ENCODE peak calls at places on chromosomes 3 and 15, in seven cellular contexts. U is HepG2, N is IMR-90, Y is GM23248, G is H9, E is SK-N-SH, L is fibroblast of lung. T is an unnamed sample. For H4K20me1, H3K27me3 and H3K9me3, the result is how much of the 10 kb centered on the place peaks cover.

GRCh38 chr3:155029941-155030340 is 50.2 kb upstream of the MME start:
- DNase-seq in U (no peak), N (no peak), Y (no peak), G (no peak), E (no peak), L (no peak), T (no peak)

GRCh38 chr15:60212536-60212935 is 185.2 kb downstream of the ANXA2 start:
- DNase-seq in U (peak), N (no peak), Y (peak), G (peak), E (no peak), L (no peak), T (peak)

GRCh38 chr3:136751259-136752045 is 726 bp downstream of the STAG1 start:
- DNase-seq in U (peak), N (peak), Y (peak), G (peak), E (peak), L (peak), T (peak)

GRCh38 chr3:188437921-188438320 is 284.0 kb downstream of the LPP start:
- DNase-seq in U (no peak), N (peak), Y (peak), G (no peak), E (no peak), L (no peak), T (peak)

GRCh38 chr3:81592101-81592500 is 169.3 kb downstream of the GBE1 start:
- DNase-seq in U (no peak), N (peak), Y (peak), G (no peak), E (no peak), L (peak), T (peak)

GRCh38 chr3:147038456-147038855 is 367.9 kb downstream of the ZIC4 start:
- DNase-seq in U (no peak), N (no peak), Y (peak), G (no peak), E (no peak), L (no peak), T (no peak)

GRCh38 chr3:76610150-76610549 is 429.7 kb upstream of the ROBO2 start:
- DNase-seq in U (no peak), N (no peak), Y (no peak), G (no peak), E (no peak), L (no peak), T (no peak)

GRCh38 chr3:7682822-7683229 is 818.8 kb upstream of the LMCD1 start:
- DNase-seq in U (no peak), N (peak), Y (peak), G (no peak), E (no peak), L (peak), T (no peak)

GRCh38 chr3:102302020-102302419 is 132.8 kb upstream of the ZPLD1 start:
- DNase-seq in U (no peak), N (no peak), Y (no peak), G (no peak), E (no peak), L (peak), T (peak)

GRCh38 chr15:63858881-63859280 is 25.1 kb upstream of the HERC1 start:
- DNase-seq in U (no peak), N (peak), Y (peak), G (no peak), E (no peak), L (no peak), T (no peak)

GRCh38 chr15:101189341-101189679 is 62.5 kb downstream of the CHSY1 start:
- DNase-seq in U (no peak), N (no peak), Y (no peak), G (no peak), E (no peak), L (peak), T (no peak)
- H4K20me1 ChIP-seq in U (under half), N (under half), Y (under half), G (under half), E (half or more), L (under half), T (under half)

GRCh38 chr3:177345049-177345972 is 148.0 kb upstream of the TBL1XR1 start:
- DNase-seq in U (peak), N (peak), Y (peak), G (peak), E (peak), L (peak), T (peak)

GRCh38 chr3:177345973-177346503 is 148.8 kb upstream of the TBL1XR1 start:
- DNase-seq in U (no peak), N (no peak), Y (no peak), G (no peak), E (no peak), L (no peak), T (no peak)

GRCh38 chr3:177341766-177342165 is 144.5 kb upstream of the TBL1XR1 start:
- DNase-seq in U (no peak), N (no peak), Y (no peak), G (no peak), E (no peak), L (no peak), T (no peak)

GRCh38 chr3:177340243-177340830 is 143.1 kb upstream of the TBL1XR1 start:
- DNase-seq in U (no peak), N (no peak), Y (no peak), G (no peak), E (no peak), L (no peak), T (peak)

DNA sequence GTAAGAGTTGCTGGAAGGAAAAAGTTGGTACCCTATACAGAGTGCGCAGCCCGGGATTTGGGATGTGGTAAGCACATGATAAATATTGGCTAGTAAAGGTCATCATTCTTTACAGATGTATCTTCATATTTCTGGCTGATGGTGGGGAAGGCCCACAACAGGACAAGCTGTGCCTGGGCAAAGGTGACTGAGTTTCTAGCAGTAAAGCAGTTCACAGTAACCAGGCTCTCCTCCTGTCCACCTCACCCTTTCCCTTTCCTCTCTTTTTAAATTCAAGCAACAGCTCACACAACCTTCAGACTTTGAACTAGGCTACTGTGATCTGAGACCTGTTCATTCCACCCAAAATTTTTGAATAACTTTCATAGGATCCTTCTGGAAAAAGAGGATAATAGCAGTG is 145.8 kb upstream of the TBL1XR1 start:
- DNase-seq in U (no peak), N (no peak), Y (no peak), G (no peak), E (no peak), L (no peak), T (no peak)
- H3K27me3 ChIP-seq in U (under half), N (under half), Y (under half), G (under half), E (under half), L (under half), T (under half)

DNA sequence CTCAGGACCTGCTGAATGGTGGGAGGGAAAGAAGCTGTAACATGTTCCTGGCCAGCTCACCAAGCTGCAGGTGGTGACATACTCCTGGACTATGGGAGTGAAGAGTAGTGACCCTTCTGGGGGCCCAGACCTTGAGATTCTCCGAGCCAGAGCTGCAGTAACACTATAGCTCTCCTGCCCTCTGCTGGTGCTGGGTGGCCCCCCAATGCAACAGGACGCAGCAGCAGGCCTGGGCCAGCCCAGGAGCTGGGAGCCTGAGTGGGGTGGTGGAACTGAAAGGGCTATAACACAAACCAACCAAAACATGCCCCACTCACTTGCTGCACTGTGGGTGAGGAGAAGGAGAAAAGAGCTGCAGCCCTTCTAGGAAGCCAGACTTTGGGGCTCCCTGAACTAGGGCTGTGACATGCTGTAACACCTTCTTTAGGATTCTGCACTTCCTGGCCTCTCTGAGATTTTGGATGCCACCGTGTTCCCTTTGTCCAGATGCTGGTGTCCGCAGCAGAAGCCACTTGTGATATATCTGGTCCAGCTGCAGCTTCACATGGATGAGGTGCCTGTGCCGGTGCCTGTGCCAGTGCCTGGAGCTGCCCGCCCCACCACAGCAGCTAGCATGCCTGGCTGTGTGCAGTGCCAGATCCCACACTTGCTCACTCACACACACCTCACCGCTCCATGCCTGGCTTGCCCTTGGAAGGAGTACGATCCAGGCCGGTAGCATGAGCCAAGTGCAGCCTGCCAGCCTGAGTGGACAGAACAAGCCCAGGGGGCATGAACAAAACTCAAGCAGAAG is 636.8 kb upstream of the KCNMB2 start:
- DNase-seq in U (no peak), N (no peak), Y (no peak), G (peak), E (no peak), L (no peak), T (no peak)
- H3K9me3 ChIP-seq in U (under half), N (under half), Y (under half), G (under half), E (under half), L (under half), T (under half)

GRCh38 chr15:68790910-68791309 is 29.8 kb downstream of the ANP32A start:
- DNase-seq in U (no peak), N (no peak), Y (no peak), G (no peak), E (no peak), L (no peak), T (no peak)

GRCh38 chr15:68788265-68788624 is 32.5 kb downstream of the ANP32A start:
- DNase-seq in U (no peak), N (no peak), Y (no peak), G (no peak), E (no peak), L (no peak), T (no peak)

GRCh38 chr15:68789041-68789920 is 31.4 kb downstream of the ANP32A start:
- DNase-seq in U (no peak), N (no peak), Y (no peak), G (no peak), E (no peak), L (no peak), T (no peak)

GRCh38 chr15:68791431-68792283 is 29.0 kb downstream of the ANP32A start:
- DNase-seq in U (no peak), N (no peak), Y (no peak), G (peak), E (no peak), L (no peak), T (no peak)

DNA sequence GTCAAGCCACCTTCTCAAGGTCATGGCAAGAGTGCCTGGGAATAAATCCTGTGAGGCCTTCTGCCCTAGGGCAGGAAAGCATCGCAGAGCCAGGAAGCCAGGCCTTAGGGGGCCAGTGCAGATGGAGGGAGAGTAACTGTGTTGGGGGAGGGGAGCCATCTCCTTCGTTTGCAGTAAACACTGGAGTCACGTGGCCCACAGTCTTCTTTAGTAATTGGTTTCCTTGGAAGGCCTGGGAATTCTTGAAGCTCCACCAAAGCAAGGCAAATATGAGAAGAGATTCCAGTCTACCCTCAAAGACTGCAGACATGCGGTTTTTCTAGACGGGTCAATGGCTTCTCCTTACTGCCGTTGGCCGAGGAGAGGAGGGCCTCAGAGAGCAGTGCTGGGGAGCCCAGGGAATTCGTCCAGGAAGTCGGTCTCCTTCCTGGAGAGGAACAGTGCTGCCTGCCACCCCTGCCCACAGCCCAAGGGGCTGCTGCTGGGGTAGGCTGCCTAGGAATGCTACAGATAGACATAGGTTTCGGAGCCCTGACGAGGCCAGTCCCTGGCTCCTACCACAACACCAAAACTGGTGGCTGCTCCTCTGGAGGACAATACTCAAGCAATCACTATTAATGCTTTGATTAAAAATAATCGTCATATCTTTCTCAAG is 30.6 kb downstream of the ANP32A start:
- DNase-seq in U (no peak), N (peak), Y (peak), G (peak), E (peak), L (peak), T (no peak)
- H4K20me1 ChIP-seq in U (half or more), N (half or more), Y (under half), G (under half), E (under half), L (under half), T (under half)

DNA sequence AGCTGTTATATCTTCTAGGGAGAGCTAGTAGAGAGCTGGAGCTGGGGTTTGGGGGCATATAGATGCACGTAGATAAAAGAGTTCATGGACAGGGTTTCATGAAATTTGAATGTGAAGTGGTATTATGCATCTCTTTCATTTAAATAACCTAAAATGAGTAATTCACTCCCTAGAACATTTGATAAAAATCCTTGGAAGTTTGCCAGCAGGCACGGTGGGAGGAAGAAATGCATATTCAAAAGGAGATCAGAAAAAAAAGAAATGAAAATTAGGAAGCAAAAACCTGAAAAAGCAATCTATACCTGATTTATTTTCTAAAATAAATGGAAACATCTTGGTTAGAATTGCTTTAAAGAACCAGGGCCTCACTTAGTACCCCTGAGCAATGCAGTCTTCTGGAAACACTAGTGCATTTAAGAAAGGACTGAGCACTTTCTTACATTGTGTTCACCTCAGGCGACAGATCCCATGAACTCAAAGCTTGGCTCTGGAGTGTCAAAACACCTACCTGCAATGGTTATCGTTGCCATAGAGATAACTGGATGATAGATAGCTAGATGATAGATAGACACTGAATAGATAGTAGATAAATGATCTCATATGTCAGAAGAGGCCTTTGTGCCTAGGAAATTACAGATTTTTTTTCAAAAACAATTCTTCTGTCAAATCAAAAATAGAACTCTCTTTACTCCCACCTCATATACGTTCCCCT is 458.6 kb upstream of the THRB start:
- DNase-seq in U (no peak), N (no peak), Y (no peak), G (no peak), E (no peak), L (no peak), T (no peak)
- H3K27me3 ChIP-seq in U (under half), N (under half), Y (under half), G (half or more), E (under half), L (under half), T (under half)

T was measured in PC-3.